ENCODE peak calls at places on chromosomes 16 and 17, in six cellular contexts. One of them, this sample, is unnamed.

GRCh38 chr16:73068546-73069401 is 20.8 kb upstream of the ZFHX3 start:
- DNase-seq in HCT116: no peak
- DNase-seq in K562: no peak
- DNase-seq in GM12878: no peak
- DNase-seq in HepG2: peak; percentile 63
- DNase-seq in H1: no peak
- DNase-seq in this sample: no peak

GRCh38 chr16:65808735-65809134 is 557.8 kb upstream of the CDH5 start:
- DNase-seq in HCT116: no peak
- DNase-seq in K562: no peak
- DNase-seq in GM12878: no peak
- DNase-seq in HepG2: no peak
- DNase-seq in H1: no peak
- DNase-seq in this sample: no peak

GRCh38 chr16:1237990-1238389 is 2.5 kb upstream of the TPSAB1 start:
- DNase-seq in HCT116: no peak
- DNase-seq in K562: no peak
- DNase-seq in GM12878: peak; percentile 4
- DNase-seq in HepG2: no peak
- DNase-seq in H1: no peak
- DNase-seq in this sample: no peak

GRCh38 chr17:14321476-14321949 is 20.6 kb downstream of the HS3ST3B1 start:
- DNase-seq in HCT116: no peak
- DNase-seq in K562: no peak
- DNase-seq in GM12878: no peak
- DNase-seq in HepG2: peak; percentile 34
- DNase-seq in H1: no peak
- DNase-seq in this sample: no peak

GRCh38 chr17:37698132-37698615 is 46.7 kb downstream of the HNF1B start:
- DNase-seq in HCT116: peak; percentile 16
- DNase-seq in K562: no peak
- DNase-seq in GM12878: no peak
- DNase-seq in HepG2: peak; percentile 95
- DNase-seq in H1: no peak
- DNase-seq in this sample: no peak

GRCh38 chr17:55299162-55299838 is 34.5 kb downstream of the HLF start:
- DNase-seq in HCT116: no peak
- DNase-seq in K562: no peak
- DNase-seq in GM12878: no peak
- DNase-seq in HepG2: no peak
- DNase-seq in H1: no peak
- DNase-seq in this sample: no peak

GRCh38 chr17:6558276-6558675 is 1.9 kb upstream of the PITPNM3 start:
- DNase-seq in HCT116: no peak
- DNase-seq in K562: no peak
- DNase-seq in GM12878: no peak
- DNase-seq in HepG2: no peak
- DNase-seq in H1: no peak
- DNase-seq in this sample: no peak

GRCh38 chr17:78557598-78558039 is 19.6 kb downstream of the DNAH17 start:
- DNase-seq in HCT116: no peak
- DNase-seq in K562: no peak
- DNase-seq in GM12878: no peak
- DNase-seq in HepG2: no peak
- DNase-seq in H1: no peak
- DNase-seq in this sample: no peak

GRCh38 chr16:67013823-67014640 is 14.9 kb upstream of the CBFB start:
- DNase-seq in HCT116: no peak
- DNase-seq in K562: peak; percentile 80
- DNase-seq in GM12878: no peak
- DNase-seq in HepG2: peak; percentile 46
- DNase-seq in H1: peak; percentile 74
- DNase-seq in this sample: no peak

GRCh38 chr16:49866533-49867155 is 10.7 kb upstream of the ZNF423 start:
- DNase-seq in HCT116: no peak
- DNase-seq in K562: no peak
- DNase-seq in GM12878: no peak
- DNase-seq in HepG2: no peak
- DNase-seq in H1: peak; percentile 63
- DNase-seq in this sample: no peak

GRCh38 chr17:28745052-28745776 is 1.4 kb downstream of the TRAF4 start:
- DNase-seq in HCT116: no peak
- DNase-seq in K562: peak; percentile 71
- DNase-seq in GM12878: no peak
- DNase-seq in HepG2: peak; percentile 90
- DNase-seq in H1: peak; percentile 65
- DNase-seq in this sample: no peak

GRCh38 chr17:82527893-82528292 is 8.4 kb downstream of the FOXK2 start:
- DNase-seq in HCT116: no peak
- DNase-seq in K562: no peak
- DNase-seq in GM12878: no peak
- DNase-seq in HepG2: no peak
- DNase-seq in H1: no peak
- DNase-seq in this sample: no peak

GRCh38 chr17:38874505-38875419 is 4.9 kb downstream of the LASP1 start:
- DNase-seq in HCT116: no peak
- DNase-seq in K562: no peak
- DNase-seq in GM12878: no peak
- DNase-seq in HepG2: no peak
- DNase-seq in H1: no peak
- DNase-seq in this sample: no peak

GRCh38 chr17:66837883-66838665 is 3.2 kb downstream of the CACNG5 start:
- DNase-seq in HCT116: no peak
- DNase-seq in K562: no peak
- DNase-seq in GM12878: no peak
- DNase-seq in HepG2: no peak
- DNase-seq in H1: no peak
- DNase-seq in this sample: no peak

GRCh38 chr17:48002920-48003685 is 32.2 kb downstream of the CDK5RAP3 start:
- DNase-seq in HCT116: no peak
- DNase-seq in K562: no peak
- DNase-seq in GM12878: no peak
- DNase-seq in HepG2: no peak
- DNase-seq in H1: peak; percentile 70
- DNase-seq in this sample: no peak

GRCh38 chr16:30893744-30894539 is at the start of gene BCL7C:
- DNase-seq in HCT116: peak; percentile 65
- DNase-seq in K562: peak; percentile 95
- DNase-seq in GM12878: no peak
- DNase-seq in HepG2: peak; percentile 90
- DNase-seq in H1: peak; percentile 93
- DNase-seq in this sample: peak; percentile 76

GRCh38 chr17:42178817-42179216 is 2.1 kb downstream of the KCNH4 start:
- DNase-seq in HCT116: no peak
- DNase-seq in K562: no peak
- DNase-seq in GM12878: no peak
- DNase-seq in HepG2: no peak
- DNase-seq in H1: no peak
- DNase-seq in this sample: no peak

GRCh38 chr16:84485255-84486010 is 19.0 kb downstream of the MEAK7 start:
- DNase-seq in HCT116: no peak
- DNase-seq in K562: no peak
- DNase-seq in GM12878: no peak
- DNase-seq in HepG2: no peak
- DNase-seq in H1: peak; percentile 33
- DNase-seq in this sample: no peak

GRCh38 chr16:70410736-70411135 is 28.2 kb downstream of the ST3GAL2 start:
- DNase-seq in HCT116: no peak
- DNase-seq in K562: no peak
- DNase-seq in GM12878: no peak
- DNase-seq in HepG2: no peak
- DNase-seq in H1: no peak
- DNase-seq in this sample: no peak

GRCh38 chr17:69320908-69321238 is 6.1 kb downstream of the ABCA5 start:
- DNase-seq in HCT116: no peak
- DNase-seq in K562: no peak
- DNase-seq in GM12878: no peak
- DNase-seq in HepG2: no peak
- DNase-seq in H1: no peak
- DNase-seq in this sample: no peak

DNA sequence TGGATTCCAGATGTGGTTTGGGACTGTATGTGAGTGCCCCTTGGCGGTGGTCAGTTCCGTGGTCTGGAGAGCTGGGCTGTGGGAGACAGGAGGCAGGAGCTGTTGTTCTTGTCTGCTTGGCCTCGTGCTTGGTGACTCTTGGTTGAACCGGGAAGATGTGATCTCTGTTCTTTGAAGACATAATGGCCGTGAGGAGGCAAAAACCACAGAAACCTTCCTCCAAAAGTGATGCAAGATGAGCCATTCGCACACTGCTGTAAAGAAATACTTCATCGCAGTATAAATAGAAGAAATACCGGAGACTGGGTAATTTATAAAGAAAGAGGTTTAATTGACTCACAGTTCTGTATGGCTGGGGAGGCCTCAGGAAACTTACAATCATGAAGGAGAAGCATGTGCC is 128.8 kb downstream of the RAP1GAP2 start:
- DNase-seq in HCT116: no peak
- DNase-seq in K562: no peak
- DNase-seq in GM12878: no peak
- DNase-seq in HepG2: no peak
- DNase-seq in H1: no peak
- DNase-seq in this sample: no peak
- TF ChIP-seq ZNF274 in HCT116: no peak
- TF ChIP-seq ZNF274 in K562: no peak
- TF ChIP-seq ZNF274 in GM12878: no peak
- TF ChIP-seq ZNF274 in HepG2: no peak
- TF ChIP-seq ZNF274 in H1: no peak
- TF ChIP-seq ZNF274 in this sample: no peak

DNA sequence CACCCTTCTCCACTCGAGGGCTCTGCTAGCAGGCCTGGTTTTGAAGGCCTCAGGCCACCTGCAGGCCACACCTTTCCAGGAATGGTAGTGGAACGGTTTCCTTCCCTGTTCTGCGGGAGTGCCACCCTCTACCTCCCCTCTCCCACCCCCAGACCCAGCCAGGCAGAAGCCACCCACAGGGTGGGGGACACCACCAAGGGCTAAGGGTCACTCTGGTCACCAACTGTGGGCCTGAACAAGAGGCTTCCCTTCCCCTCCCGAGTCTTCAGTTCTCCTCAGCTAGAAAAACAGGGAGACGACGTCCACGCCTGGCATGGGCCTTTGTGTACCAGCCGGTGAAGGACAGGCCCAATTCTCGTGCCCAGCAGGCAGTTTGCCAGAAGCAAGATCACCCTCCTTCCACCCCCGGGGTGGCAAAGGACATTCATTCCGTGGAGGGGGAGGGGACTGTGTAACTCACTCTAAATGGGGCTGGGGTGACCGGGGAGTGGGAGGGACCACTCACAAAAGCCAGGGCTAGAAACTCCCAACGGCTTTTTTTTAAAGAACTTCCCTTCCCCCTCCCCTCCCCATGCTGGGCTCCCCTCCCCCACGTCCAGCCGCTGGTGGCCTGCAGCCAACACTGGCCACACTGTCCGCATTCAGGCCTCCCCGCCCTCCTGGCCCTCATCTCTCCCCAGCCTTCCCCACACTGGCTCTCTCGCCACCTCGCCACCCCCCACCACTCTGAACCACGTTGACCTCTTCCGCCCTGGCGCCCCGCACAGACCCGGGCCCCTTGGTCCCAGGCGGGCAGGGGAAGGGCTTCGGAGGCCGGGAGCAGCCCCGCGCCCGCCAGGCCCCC is 7.7 kb downstream of the CBX4 start:
- DNase-seq in HCT116: no peak
- DNase-seq in K562: peak; percentile 93
- DNase-seq in GM12878: no peak
- DNase-seq in HepG2: peak; percentile 73
- DNase-seq in H1: peak; percentile 71
- DNase-seq in this sample: no peak
- H3K4me3 ChIP-seq in HCT116: no peak overlapping the region
- H3K4me3 ChIP-seq in K562: peak overlapping the region; percentile 48
- H3K4me3 ChIP-seq in GM12878: no peak overlapping the region
- H3K4me3 ChIP-seq in HepG2: peak overlapping the region; percentile 79
- H3K4me3 ChIP-seq in H1: peak overlapping the region; percentile 32
- H3K4me3 ChIP-seq in this sample: peak overlapping the region; percentile 33

DNA sequence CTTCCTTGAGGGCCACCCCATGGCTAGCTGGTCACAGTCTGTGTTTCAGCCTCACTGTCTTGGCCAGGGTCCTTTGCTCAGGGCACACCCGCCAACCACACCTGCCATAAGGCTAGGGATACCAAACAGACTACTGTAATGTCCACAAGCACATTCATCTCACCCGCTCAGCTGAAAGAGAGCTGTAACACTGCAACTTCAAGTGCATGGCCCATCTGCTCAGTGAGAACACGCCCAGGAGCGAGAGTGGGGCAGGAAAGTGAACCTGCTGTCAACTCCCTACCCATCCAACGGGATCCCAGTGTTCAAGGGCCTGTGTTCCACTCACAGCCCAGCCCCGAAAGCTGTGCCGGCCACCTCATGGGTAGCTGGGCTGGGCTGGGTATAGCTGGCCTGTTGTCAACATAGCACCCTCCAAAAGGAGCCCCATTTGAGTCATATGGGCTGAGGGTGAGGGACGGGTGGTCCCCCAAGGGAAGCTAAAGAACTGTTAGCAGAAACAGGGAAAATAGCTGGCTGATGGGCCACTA is 55.7 kb downstream of the SCNN1B start:
- DNase-seq in HCT116: no peak
- DNase-seq in K562: no peak
- DNase-seq in GM12878: no peak
- DNase-seq in HepG2: no peak
- DNase-seq in H1: no peak
- DNase-seq in this sample: no peak
- TF ChIP-seq ZNF274 in HCT116: no peak
- TF ChIP-seq ZNF274 in K562: no peak
- TF ChIP-seq ZNF274 in GM12878: no peak
- TF ChIP-seq ZNF274 in HepG2: no peak
- TF ChIP-seq ZNF274 in H1: no peak
- TF ChIP-seq ZNF274 in this sample: no peak

DNA sequence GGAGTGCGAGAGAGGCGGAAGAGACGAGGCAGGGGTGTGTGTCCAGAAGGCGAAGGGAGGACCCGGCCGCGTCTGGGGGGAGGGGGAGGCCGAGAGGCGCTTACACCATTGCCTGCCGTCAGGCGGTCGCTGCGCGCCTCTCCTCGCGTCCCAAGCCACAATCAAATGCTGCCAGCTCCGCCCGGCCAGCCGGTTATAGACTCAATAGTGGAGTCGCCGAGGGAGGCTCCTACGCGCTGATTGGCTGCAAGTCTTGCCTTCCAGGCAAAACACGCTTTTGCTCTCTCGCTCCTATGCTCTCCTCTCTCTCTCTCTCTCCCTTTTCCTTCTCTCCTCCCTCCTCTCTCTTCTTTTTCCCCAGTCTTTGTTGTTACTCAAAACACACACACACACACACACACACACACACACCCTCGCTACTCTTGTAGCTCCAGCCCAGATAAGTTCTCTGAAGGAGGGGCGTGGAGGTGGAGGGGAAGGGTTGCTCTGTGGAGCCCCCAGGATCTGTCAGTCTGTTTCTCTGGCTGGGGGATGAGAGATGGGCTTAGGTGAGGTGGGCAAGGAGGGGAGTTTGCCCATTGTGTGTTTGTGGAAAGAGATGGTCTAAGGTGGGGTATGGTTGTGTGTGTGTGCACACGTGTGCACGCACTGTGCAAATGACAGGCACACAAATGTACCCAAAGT is at the start of gene DLX3:
- DNase-seq in HCT116: no peak
- DNase-seq in K562: no peak
- DNase-seq in GM12878: no peak
- DNase-seq in HepG2: no peak
- DNase-seq in H1: peak; percentile 88
- DNase-seq in this sample: peak; percentile 62
- H3K4me3 ChIP-seq in HCT116: no peak within 1 kb of the TSS
- H3K4me3 ChIP-seq in K562: no peak within 1 kb of the TSS
- H3K4me3 ChIP-seq in GM12878: no peak within 1 kb of the TSS
- H3K4me3 ChIP-seq in HepG2: peak within 1 kb of the TSS; percentile 73
- H3K4me3 ChIP-seq in H1: peak within 1 kb of the TSS; percentile 48
- H3K4me3 ChIP-seq in this sample: peak within 1 kb of the TSS; percentile 56

This sample was measured in NT2/D1.